ENCODE peak calls at places on chromosome 14, in six cellular contexts. T, R, E, Y, C and Z are unnamed samples.

GRCh38 chr14:104805326-104805678 is 4.4 kb downstream of the ZBTB42 start:
- DNase-seq in T (no peak), R (no peak), E (no peak), Y (no peak), C (peak; percentile 66), Z (no peak)

GRCh38 chr14:100142073-100143040 is 17.1 kb downstream of the DEGS2 start:
- DNase-seq in T (peak; percentile 93), R (no peak), E (peak; percentile 71), Y (no peak), C (no peak), Z (peak; percentile 58)

GRCh38 chr14:92553456-92553855 is 39.9 kb downstream of the RIN3 start:
- DNase-seq in T (peak; percentile 45), R (no peak), E (no peak), Y (no peak), C (peak; percentile 16), Z (no peak)

GRCh38 chr14:99518441-99519346 is 37.5 kb downstream of the CCNK start:
- DNase-seq in T (peak; percentile 56), R (peak; percentile 47), E (peak; percentile 69), Y (no peak), C (peak; percentile 41), Z (no peak)

GRCh38 chr14:92274055-92274454 is 48.9 kb upstream of the SLC24A4 start:
- DNase-seq in T (no peak), R (no peak), E (no peak), Y (no peak), C (no peak), Z (no peak)

GRCh38 chr14:92005019-92005418 is 34.8 kb downstream of the TRIP11 start:
- DNase-seq in T (no peak), R (no peak), E (no peak), Y (no peak), C (no peak), Z (no peak)

GRCh38 chr14:60179296-60179924 is 14.2 kb upstream of the DHRS7 start:
- DNase-seq in T (no peak), R (no peak), E (no peak), Y (no peak), C (peak; percentile 15), Z (no peak)

GRCh38 chr14:50714452-50715073 is 46.5 kb upstream of the SAV1 start:
- DNase-seq in T (peak; percentile 61), R (no peak), E (peak; percentile 23), Y (no peak), C (peak; percentile 15), Z (peak; percentile 20)